ENCODE peak calls at places on chromosomes 16 and 17, in eight cellular contexts. O is CD8-positive, alpha-beta memory T cell; Q is HS-5; G is NCI-H1048; C is nephron progenitor cell; H is Ammon's horn; W is epithelial cell of esophagus; Y is stimulated activated CD8-positive, alpha-beta memory T cell treated with anti-CD3 and anti-CD28 coated beads, Interleukin-2, amount 100 ng/mL, for 1 hour. L is an unnamed sample.

GRCh38 chr17:79070266-79070880 is 4.3 kb upstream of the ENGASE start:
- DNase-seq in O (no peak), C (no peak), Y (no peak), Q (no peak), W (no peak), H (no peak), G (no peak), L (no peak)

GRCh38 chr17:81444610-81445339 is 49.5 kb downstream of the BAHCC1 start:
- DNase-seq in C (no peak), G (no peak), H (no peak), Y (no peak), Q (no peak), O (no peak), W (no peak), L (no peak)

GRCh38 chr17:4920351-4921048 is 11.6 kb upstream of the GP1BA start:
- DNase-seq in G (no peak), H (no peak), C (no peak), O (no peak), Q (no peak), W (peak; percentile 84), Y (no peak), L (no peak)

GRCh38 chr16:86042996-86043725 is 144.2 kb downstream of the IRF8 start:
- DNase-seq in Q (no peak), H (no peak), C (no peak), O (no peak), G (no peak), W (no peak), Y (no peak), L (no peak)

GRCh38 chr17:64326030-64326419 is 63.0 kb upstream of the TEX2 start:
- DNase-seq in Q (no peak), Y (no peak), C (no peak), W (no peak), H (no peak), G (no peak), O (no peak), L (no peak)

GRCh38 chr17:78137392-78138203 is 7.0 kb downstream of the TMC8 start:
- DNase-seq in G (no peak), W (no peak), C (no peak), O (peak; percentile 47), H (no peak), Q (no peak), Y (no peak), L (no peak)

GRCh38 chr17:74852237-74853047 is 7.2 kb downstream of the GRIN2C start:
- DNase-seq in Y (peak; percentile 24), Q (no peak), C (peak; percentile 81), G (peak; percentile 80), W (peak; percentile 69), H (no peak), O (peak; percentile 47), L (no peak)

GRCh38 chr17:77618731-77619130 is 339.8 kb upstream of the TNRC6C start:
- DNase-seq in H (no peak), Q (no peak), C (no peak), G (no peak), W (no peak), Y (no peak), O (no peak), L (no peak)

GRCh38 chr17:75459246-75459589 is 2.8 kb downstream of the TMEM94 start:
- DNase-seq in Y (no peak), H (no peak), Q (no peak), O (no peak), C (no peak), G (no peak), W (no peak), L (no peak)